ENCODE peak calls at places on chromosomes 6 and 20, in eight cellular contexts. One of them, this sample, is unnamed.

GRCh38 chr6:121917834-121918559 is 481.5 kb upstream of the HSF2 start:
- DNase-seq in RWPE1: peak
- DNase-seq in T-helper 9 cell: no peak
- DNase-seq in AG08396: no peak
- DNase-seq in heart left ventricle: no peak
- DNase-seq in ELF-1: no peak
- DNase-seq in stimulated activated CD8-positive, alpha-beta memory T cell treated with anti-CD3 and anti-CD28 coated beads, Interleukin-4, amount 100 ng/mL, for 24 hours: no peak
- DNase-seq in GM23338: no peak
- DNase-seq in this sample: no peak

GRCh38 chr6:107633680-107634141 is 143.8 kb downstream of the SOBP start:
- DNase-seq in RWPE1: no peak
- DNase-seq in T-helper 9 cell: no peak
- DNase-seq in AG08396: no peak
- DNase-seq in heart left ventricle: peak
- DNase-seq in ELF-1: no peak
- DNase-seq in stimulated activated CD8-positive, alpha-beta memory T cell treated with anti-CD3 and anti-CD28 coated beads, Interleukin-4, amount 100 ng/mL, for 24 hours: no peak
- DNase-seq in GM23338: peak
- DNase-seq in this sample: no peak

GRCh38 chr20:6613280-6613861 is 154.1 kb upstream of the BMP2 start:
- DNase-seq in RWPE1: peak
- DNase-seq in T-helper 9 cell: no peak
- DNase-seq in AG08396: no peak
- DNase-seq in heart left ventricle: no peak
- DNase-seq in ELF-1: no peak
- DNase-seq in stimulated activated CD8-positive, alpha-beta memory T cell treated with anti-CD3 and anti-CD28 coated beads, Interleukin-4, amount 100 ng/mL, for 24 hours: no peak
- DNase-seq in GM23338: no peak
- DNase-seq in this sample: no peak

GRCh38 chr6:52399511-52400315 is 20.4 kb upstream of the EFHC1 start:
- DNase-seq in RWPE1: peak
- DNase-seq in T-helper 9 cell: no peak
- DNase-seq in AG08396: peak
- DNase-seq in heart left ventricle: no peak
- DNase-seq in ELF-1: peak
- DNase-seq in stimulated activated CD8-positive, alpha-beta memory T cell treated with anti-CD3 and anti-CD28 coated beads, Interleukin-4, amount 100 ng/mL, for 24 hours: no peak
- DNase-seq in GM23338: peak
- DNase-seq in this sample: peak

GRCh38 chr6:40476673-40477072 is 110.5 kb downstream of the LRFN2 start:
- DNase-seq in RWPE1: no peak
- DNase-seq in T-helper 9 cell: no peak
- DNase-seq in AG08396: no peak
- DNase-seq in heart left ventricle: peak
- DNase-seq in ELF-1: no peak
- DNase-seq in stimulated activated CD8-positive, alpha-beta memory T cell treated with anti-CD3 and anti-CD28 coated beads, Interleukin-4, amount 100 ng/mL, for 24 hours: no peak
- DNase-seq in GM23338: no peak
- DNase-seq in this sample: no peak

GRCh38 chr6:34979994-34980393 is 90.9 kb downstream of the ANKS1A start:
- DNase-seq in RWPE1: no peak
- DNase-seq in T-helper 9 cell: no peak
- DNase-seq in AG08396: no peak
- DNase-seq in heart left ventricle: peak
- DNase-seq in ELF-1: no peak
- DNase-seq in stimulated activated CD8-positive, alpha-beta memory T cell treated with anti-CD3 and anti-CD28 coated beads, Interleukin-4, amount 100 ng/mL, for 24 hours: no peak
- DNase-seq in GM23338: no peak
- DNase-seq in this sample: no peak

GRCh38 chr20:36815454-36816091 is 42.0 kb upstream of the DSN1 start:
- DNase-seq in RWPE1: no peak
- DNase-seq in T-helper 9 cell: no peak
- DNase-seq in AG08396: no peak
- DNase-seq in heart left ventricle: no peak
- DNase-seq in ELF-1: peak
- DNase-seq in stimulated activated CD8-positive, alpha-beta memory T cell treated with anti-CD3 and anti-CD28 coated beads, Interleukin-4, amount 100 ng/mL, for 24 hours: no peak
- DNase-seq in GM23338: peak
- DNase-seq in this sample: no peak

GRCh38 chr6:15527838-15528617 is 134.8 kb downstream of the DTNBP1 start:
- DNase-seq in RWPE1: peak
- DNase-seq in T-helper 9 cell: no peak
- DNase-seq in AG08396: peak
- DNase-seq in heart left ventricle: no peak
- DNase-seq in ELF-1: no peak
- DNase-seq in stimulated activated CD8-positive, alpha-beta memory T cell treated with anti-CD3 and anti-CD28 coated beads, Interleukin-4, amount 100 ng/mL, for 24 hours: no peak
- DNase-seq in GM23338: no peak
- DNase-seq in this sample: no peak

GRCh38 chr6:41306187-41306854 is 19.8 kb upstream of the TREM1 start:
- DNase-seq in RWPE1: peak
- DNase-seq in T-helper 9 cell: peak
- DNase-seq in AG08396: peak
- DNase-seq in heart left ventricle: no peak
- DNase-seq in ELF-1: peak
- DNase-seq in stimulated activated CD8-positive, alpha-beta memory T cell treated with anti-CD3 and anti-CD28 coated beads, Interleukin-4, amount 100 ng/mL, for 24 hours: no peak
- DNase-seq in GM23338: peak
- DNase-seq in this sample: peak

GRCh38 chr6:164322533-164322932 is 908.0 kb downstream of the QKI start:
- DNase-seq in RWPE1: peak
- DNase-seq in T-helper 9 cell: no peak
- DNase-seq in AG08396: no peak
- DNase-seq in heart left ventricle: no peak
- DNase-seq in ELF-1: no peak
- DNase-seq in stimulated activated CD8-positive, alpha-beta memory T cell treated with anti-CD3 and anti-CD28 coated beads, Interleukin-4, amount 100 ng/mL, for 24 hours: no peak
- DNase-seq in GM23338: no peak
- DNase-seq in this sample: no peak

GRCh38 chr6:30940361-30941001 is at the start of gene MUCL3:
- DNase-seq in RWPE1: no peak
- DNase-seq in T-helper 9 cell: no peak
- DNase-seq in AG08396: no peak
- DNase-seq in heart left ventricle: no peak
- DNase-seq in ELF-1: no peak
- DNase-seq in stimulated activated CD8-positive, alpha-beta memory T cell treated with anti-CD3 and anti-CD28 coated beads, Interleukin-4, amount 100 ng/mL, for 24 hours: no peak
- DNase-seq in GM23338: no peak
- DNase-seq in this sample: no peak

GRCh38 chr6:7121704-7122241 is 14.0 kb downstream of the RREB1 start:
- DNase-seq in RWPE1: no peak
- DNase-seq in T-helper 9 cell: no peak
- DNase-seq in AG08396: no peak
- DNase-seq in heart left ventricle: no peak
- DNase-seq in ELF-1: no peak
- DNase-seq in stimulated activated CD8-positive, alpha-beta memory T cell treated with anti-CD3 and anti-CD28 coated beads, Interleukin-4, amount 100 ng/mL, for 24 hours: no peak
- DNase-seq in GM23338: no peak
- DNase-seq in this sample: no peak

GRCh38 chr6:55836945-55837344 is 38.4 kb downstream of the BMP5 start:
- DNase-seq in RWPE1: no peak
- DNase-seq in T-helper 9 cell: no peak
- DNase-seq in AG08396: no peak
- DNase-seq in heart left ventricle: no peak
- DNase-seq in ELF-1: no peak
- DNase-seq in stimulated activated CD8-positive, alpha-beta memory T cell treated with anti-CD3 and anti-CD28 coated beads, Interleukin-4, amount 100 ng/mL, for 24 hours: no peak
- DNase-seq in GM23338: no peak
- DNase-seq in this sample: no peak

GRCh38 chr20:8443464-8444072 is 311.5 kb downstream of the PLCB1 start:
- DNase-seq in RWPE1: no peak
- DNase-seq in T-helper 9 cell: no peak
- DNase-seq in AG08396: no peak
- DNase-seq in heart left ventricle: no peak
- DNase-seq in ELF-1: no peak
- DNase-seq in stimulated activated CD8-positive, alpha-beta memory T cell treated with anti-CD3 and anti-CD28 coated beads, Interleukin-4, amount 100 ng/mL, for 24 hours: no peak
- DNase-seq in GM23338: peak
- DNase-seq in this sample: no peak

GRCh38 chr6:319177-320131 is 27.2 kb downstream of the DUSP22 start:
- DNase-seq in RWPE1: no peak
- DNase-seq in T-helper 9 cell: no peak
- DNase-seq in AG08396: no peak
- DNase-seq in heart left ventricle: no peak
- DNase-seq in ELF-1: no peak
- DNase-seq in stimulated activated CD8-positive, alpha-beta memory T cell treated with anti-CD3 and anti-CD28 coated beads, Interleukin-4, amount 100 ng/mL, for 24 hours: no peak
- DNase-seq in GM23338: no peak
- DNase-seq in this sample: peak

This sample was measured in GM20000.